ENCODE peak calls at places on chromosomes 3 and 15, in four cellular contexts. U, E, A and Q are unnamed samples. For H3K27me3, the result is how much of the 10 kb centered on the place peaks cover.

GRCh38 chr3:32844914-32845313 is 27.1 kb downstream of the TRIM71 start:
- DNase-seq in U (no peak), E (no peak), A (no peak), Q (no peak)

GRCh38 chr3:9396301-9396631 is 1.1 kb upstream of the SETD5 start:
- DNase-seq in U (peak), E (no peak), A (no peak), Q (no peak)

GRCh38 chr3:156563900-156564682 is 9.2 kb upstream of the SSR3 start:
- DNase-seq in U (no peak), E (no peak), A (no peak), Q (no peak)

GRCh38 chr3:170967682-170968081 is 58.8 kb downstream of the SLC2A2 start:
- DNase-seq in U (no peak), E (no peak), A (no peak), Q (no peak)

GRCh38 chr3:195060531-195061385 is 210.2 kb downstream of the XXYLT1 start:
- DNase-seq in U (no peak), E (no peak), A (peak), Q (peak)

GRCh38 chr15:80503319-80503952 is 99.3 kb downstream of the ARNT2 start:
- DNase-seq in U (no peak), E (no peak), A (no peak), Q (no peak)

GRCh38 chr15:96347181-96348111 is 16.9 kb downstream of the NR2F2 start:
- DNase-seq in U (no peak), E (peak), A (peak), Q (peak)

GRCh38 chr3:127679534-127680145 is 6.9 kb downstream of the ABTB1 start:
- DNase-seq in U (no peak), E (peak), A (no peak), Q (peak)

GRCh38 chr15:45181491-45182285 is 6.1 kb downstream of the SHF start:
- DNase-seq in U (no peak), E (no peak), A (no peak), Q (no peak)

GRCh38 chr3:84946240-84946639 is 12.5 kb upstream of the CADM2 start:
- DNase-seq in U (no peak), E (no peak), A (no peak), Q (no peak)

GRCh38 chr15:60651734-60652141 is 172.8 kb upstream of the ICE2 start:
- DNase-seq in U (no peak), E (no peak), A (no peak), Q (no peak)

GRCh38 chr15:85872125-85872524 is 77.4 kb upstream of the KLHL25 start:
- DNase-seq in U (no peak), E (no peak), A (no peak), Q (no peak)

GRCh38 chr15:66387176-66388056 is 704 bp downstream of the MAP2K1 start:
- DNase-seq in U (no peak), E (peak), A (peak), Q (peak)

GRCh38 chr3:56593455-56594158 is 36.6 kb downstream of the CCDC66 start:
- DNase-seq in U (no peak), E (no peak), A (no peak), Q (no peak)

GRCh38 chr3:64161481-64161952 is 63.7 kb downstream of the PRICKLE2 start:
- DNase-seq in U (no peak), E (no peak), A (no peak), Q (no peak)

GRCh38 chr3:37586280-37586679 is 275.4 kb upstream of the CTDSPL start:
- DNase-seq in U (no peak), E (no peak), A (no peak), Q (no peak)

GRCh38 chr3:53083496-53083895 is 37.6 kb upstream of the SFMBT1 start:
- DNase-seq in U (no peak), E (no peak), A (peak), Q (peak)

GRCh38 chr15:76163429-76164020 is 103.7 kb downstream of the TMEM266 start:
- DNase-seq in U (peak), E (peak), A (peak), Q (peak)

GRCh38 chr3:187445352-187445751 is 77.2 kb downstream of the RTP4 start:
- DNase-seq in U (no peak), E (no peak), A (no peak), Q (no peak)

GRCh38 chr3:146953523-146954125 is 348.5 kb upstream of the PLSCR5 start:
- DNase-seq in U (no peak), E (no peak), A (no peak), Q (no peak)

GRCh38 chr3:168996622-168997021 is 666.9 kb downstream of the MECOM start:
- DNase-seq in U (no peak), E (no peak), A (no peak), Q (no peak)

GRCh38 chr15:31379042-31379441 is 52.4 kb downstream of the KLF13 start:
- DNase-seq in U (no peak), E (no peak), A (no peak), Q (no peak)

GRCh38 chr3:112124901-112125607 is 8.0 kb downstream of the GCSAM start:
- DNase-seq in U (no peak), E (no peak), A (no peak), Q (no peak)

GRCh38 chr15:92167413-92167950 is 226.2 kb upstream of the ST8SIA2 start:
- DNase-seq in U (no peak), E (no peak), A (no peak), Q (no peak)

GRCh38 chr3:13651057-13651400 is 102.1 kb downstream of the FBLN2 start:
- DNase-seq in U (no peak), E (no peak), A (no peak), Q (no peak)

GRCh38 chr3:98029083-98029482 is 6.0 kb downstream of the GABRR3 start:
- DNase-seq in U (no peak), E (no peak), A (no peak), Q (no peak)

GRCh38 chr3:45968706-45969105 is 25.4 kb downstream of the CXCR6 start:
- DNase-seq in U (no peak), E (no peak), A (no peak), Q (no peak)

GRCh38 chr3:177231237-177231636 is 34.0 kb upstream of the TBL1XR1 start:
- DNase-seq in U (no peak), E (no peak), A (no peak), Q (no peak)

GRCh38 chr3:29494305-29495036 is 213.6 kb downstream of the RBMS3 start:
- DNase-seq in U (no peak), E (no peak), A (no peak), Q (no peak)

GRCh38 chr3:31253782-31254181 is 278.9 kb upstream of the STT3B start:
- DNase-seq in U (no peak), E (no peak), A (no peak), Q (no peak)

DNA sequence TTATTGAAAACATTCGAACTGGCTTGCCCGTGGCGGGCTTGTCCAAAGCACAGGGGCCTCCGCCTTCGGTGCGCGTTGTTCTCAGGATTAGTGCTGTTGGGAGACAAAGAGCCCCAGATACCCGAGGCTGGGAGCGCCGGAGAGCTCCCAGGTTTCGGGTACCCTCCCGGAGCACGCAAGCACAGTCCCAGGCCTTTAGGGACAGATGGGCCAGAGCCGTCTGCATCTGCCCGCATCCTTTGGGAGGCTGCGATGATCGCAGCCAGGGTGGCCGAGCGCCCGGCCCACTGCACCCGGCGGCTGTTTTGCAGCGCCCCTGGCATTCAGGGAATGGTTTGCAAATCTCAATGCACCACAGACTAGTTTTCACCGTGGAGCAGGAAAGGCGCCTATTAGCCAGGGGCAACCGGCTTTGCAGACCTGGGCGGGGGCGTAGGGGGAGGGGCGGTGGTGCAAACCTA is 5.0 kb upstream of the FEZF2 start:
- DNase-seq in U (no peak), E (no peak), A (no peak), Q (no peak)
- H3K27me3 ChIP-seq in U (under half), E (under half), A (half or more), Q (under half)

DNA sequence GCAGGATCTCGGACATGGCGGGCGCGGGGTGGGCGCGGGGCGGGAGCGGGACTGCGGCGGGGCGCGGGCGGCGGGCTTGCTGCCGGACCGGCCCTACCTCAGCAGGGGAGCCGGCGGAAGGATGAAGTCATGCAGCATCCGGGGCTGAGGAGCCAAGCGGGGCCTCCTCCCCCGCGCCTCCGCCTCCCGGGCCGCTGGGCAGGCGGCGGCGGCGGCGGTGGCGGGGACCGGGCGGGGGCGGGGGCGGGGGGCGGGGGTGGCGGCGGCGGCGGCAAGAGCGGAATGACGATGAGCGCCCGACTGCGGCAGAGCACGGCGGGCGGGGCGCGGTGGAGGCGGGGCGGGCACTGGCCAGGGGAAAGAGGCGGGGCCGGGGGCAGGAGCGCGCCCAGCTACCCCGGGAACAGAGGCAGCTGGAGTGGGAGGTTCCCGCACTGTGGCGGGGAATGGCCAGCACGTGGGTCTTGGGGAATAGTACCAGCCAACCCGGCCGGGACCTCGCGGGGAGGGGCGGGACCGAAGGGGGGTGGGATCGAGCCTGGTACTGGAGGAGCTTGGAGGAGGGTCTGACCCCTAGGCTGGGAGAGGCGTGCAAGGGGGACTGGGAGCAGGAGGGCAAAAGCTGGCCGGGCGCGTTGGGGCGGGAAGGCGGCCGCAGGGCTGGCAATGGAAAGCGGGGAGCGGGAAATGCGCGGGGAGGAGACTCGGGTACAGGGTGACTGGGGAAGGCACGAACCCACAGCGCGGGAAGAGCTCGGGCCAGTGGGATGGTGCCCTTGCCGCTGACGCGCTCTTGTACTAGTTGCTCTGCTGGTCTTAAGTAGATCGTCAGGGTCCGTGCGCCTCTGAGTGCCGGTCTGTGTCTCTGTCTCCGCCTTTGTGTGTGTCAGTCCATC is at the start of gene CAMK2N2:
- DNase-seq in U (no peak), E (no peak), A (peak), Q (peak)
- H3K27me3 ChIP-seq in U (under half), E (under half), A (half or more), Q (under half)

GRCh38 chr3:6860911-6861330 is at the start of gene GRM7:
- DNase-seq in U (no peak), E (peak), A (no peak), Q (peak)
- H3K27me3 ChIP-seq in U (under half), E (under half), A (half or more), Q (under half)

GRCh38 chr15:98537516-98538060 is 110.8 kb upstream of the IGF1R start:
- DNase-seq in U (no peak), E (no peak), A (no peak), Q (no peak)
- H3K27me3 ChIP-seq in U (under half), E (under half), A (under half), Q (under half)